ENCODE peak calls at places on chromosomes 7 and 10, in six cellular contexts. T, E, X, A, Y and F are unnamed samples.

GRCh38 chr7:149459201-149459539 is 1.7 kb downstream of the ZNF777 start:
- DNase-seq in T (no peak), E (no peak), X (no peak), A (no peak), Y (no peak), F (no peak)

GRCh38 chr7:101900103-101900502 is 82.7 kb downstream of the CUX1 start:
- DNase-seq in T (no peak), E (peak; percentile 78), X (no peak), A (no peak), Y (no peak), F (no peak)

GRCh38 chr7:40833541-40834234 is 698.9 kb downstream of the SUGCT start:
- DNase-seq in T (no peak), E (no peak), X (no peak), A (no peak), Y (no peak), F (no peak)

GRCh38 chr7:131235489-131236317 is 92.0 kb upstream of the MKLN1 start:
- DNase-seq in T (peak; percentile 16), E (peak; percentile 79), X (no peak), A (no peak), Y (no peak), F (no peak)

GRCh38 chr10:108970016-108970415 is 953.3 kb downstream of the XPNPEP1 start:
- DNase-seq in T (no peak), E (no peak), X (peak; percentile 4), A (peak; percentile 46), Y (no peak), F (no peak)

GRCh38 chr7:55517191-55517633 is 55.1 kb downstream of the VOPP1 start:
- DNase-seq in T (no peak), E (no peak), X (no peak), A (no peak), Y (peak; percentile 79), F (no peak)

GRCh38 chr10:128150045-128150493 is 23.8 kb upstream of the MKI67 start:
- DNase-seq in T (no peak), E (peak; percentile 99), X (peak; percentile 91), A (peak; percentile 92), Y (no peak), F (peak; percentile 62)

GRCh38 chr10:66378117-66378876 is 547.5 kb upstream of the LRRTM3 start:
- DNase-seq in T (no peak), E (no peak), X (no peak), A (no peak), Y (no peak), F (peak; percentile 7)

GRCh38 chr7:16905300-16906044 is 23.7 kb upstream of the AGR3 start:
- DNase-seq in T (peak; percentile 52), E (no peak), X (no peak), A (no peak), Y (no peak), F (no peak)

GRCh38 chr10:27413387-27413786 is 90.7 kb upstream of the RAB18 start:
- DNase-seq in T (no peak), E (no peak), X (no peak), A (no peak), Y (no peak), F (no peak)

GRCh38 chr10:46540412-46541016 is 15.9 kb downstream of the GPRIN2 start:
- DNase-seq in T (no peak), E (no peak), X (no peak), A (no peak), Y (no peak), F (no peak)

GRCh38 chr10:46538155-46538554 is 18.3 kb downstream of the GPRIN2 start:
- DNase-seq in T (no peak), E (no peak), X (no peak), A (no peak), Y (no peak), F (no peak)

GRCh38 chr10:46538723-46539426 is 17.6 kb downstream of the GPRIN2 start:
- DNase-seq in T (no peak), E (no peak), X (no peak), A (no peak), Y (no peak), F (no peak)

GRCh38 chr10:46541017-46541661 is 15.3 kb downstream of the GPRIN2 start:
- DNase-seq in T (no peak), E (peak; percentile 84), X (peak; percentile 95), A (peak; percentile 97), Y (no peak), F (no peak)

DNA sequence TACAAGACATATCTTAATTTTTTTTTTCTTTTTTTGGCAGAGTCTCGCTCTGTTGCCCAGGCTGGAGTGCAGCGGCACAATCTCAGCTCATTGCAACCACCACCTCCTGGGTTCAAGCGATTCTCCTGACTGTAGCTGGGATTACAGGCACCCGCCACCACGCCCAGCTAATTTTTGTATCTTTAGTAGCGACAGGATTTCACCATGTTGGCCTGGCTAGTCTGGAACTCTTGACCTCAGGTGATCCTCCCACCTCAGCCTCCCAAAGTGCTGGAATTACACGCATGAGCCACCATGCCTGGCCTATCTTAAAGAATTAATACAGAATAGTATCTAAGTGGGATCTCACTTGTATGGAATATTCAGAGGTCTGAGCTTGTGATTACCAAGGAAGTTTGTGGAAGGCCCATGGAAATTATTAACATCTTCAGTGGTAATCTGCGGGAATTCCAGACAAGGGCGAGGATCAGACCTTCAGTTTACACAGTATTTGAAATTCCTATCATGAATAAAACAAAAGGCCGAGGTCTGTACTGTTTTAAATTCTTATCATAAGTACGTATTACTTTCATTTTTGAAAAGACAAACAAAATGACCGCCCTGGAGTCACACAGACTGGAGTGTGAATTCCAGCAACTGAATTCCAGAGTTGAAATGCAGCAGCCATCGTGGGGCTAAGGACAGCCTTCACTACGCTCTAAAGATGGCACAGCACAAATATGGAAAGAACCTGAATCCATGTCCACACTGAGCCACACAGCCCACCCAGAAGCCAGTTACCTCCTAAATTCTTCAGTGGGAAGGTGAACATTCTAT is 16.7 kb downstream of the GPRIN2 start:
- DNase-seq in T (peak; percentile 86), E (no peak), X (no peak), A (no peak), Y (no peak), F (no peak)
- TF ChIP-seq GABPA in T (no peak), E (no peak), X (no peak), A (no peak), Y (no peak), F (no peak)

DNA sequence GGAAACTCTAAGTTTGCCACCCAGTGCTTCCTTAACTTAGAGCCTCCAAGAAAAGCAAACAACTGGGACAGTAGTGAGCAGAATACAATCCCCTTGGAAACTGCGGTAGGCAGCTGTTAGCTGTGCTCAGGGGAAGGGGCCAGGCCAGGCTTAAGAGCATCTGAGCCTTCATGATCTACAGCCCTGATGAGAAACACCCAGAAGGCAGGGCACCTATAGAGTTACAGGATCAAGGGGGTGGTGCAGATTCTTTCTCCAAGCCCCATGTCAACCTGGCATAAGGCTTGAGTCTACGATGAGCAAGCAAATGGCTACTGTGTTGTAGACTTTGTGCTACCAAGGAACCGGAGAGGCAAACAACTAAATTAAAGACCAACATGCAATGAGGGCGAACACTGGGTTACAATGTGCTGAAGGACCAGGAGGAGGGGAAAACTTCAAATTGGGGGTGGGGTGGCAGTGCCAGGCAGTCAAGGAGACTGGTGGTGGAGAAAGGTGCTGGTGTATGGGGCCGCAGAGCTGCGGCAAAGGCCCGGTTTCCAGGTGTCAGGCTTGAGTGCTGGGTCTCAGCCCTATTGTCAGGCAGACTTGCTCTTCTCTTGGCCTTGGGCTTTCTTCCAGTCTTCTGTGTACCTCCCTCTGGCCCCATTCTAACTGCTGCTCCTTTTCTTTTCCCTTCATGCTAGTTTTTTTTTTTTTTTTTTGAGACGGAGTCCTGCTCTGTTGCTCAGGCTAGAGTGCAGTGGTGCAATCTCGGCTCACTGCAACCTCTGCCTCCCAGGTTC is 51.1 kb downstream of the POLR3A start:
- DNase-seq in T (no peak), E (no peak), X (no peak), A (no peak), Y (no peak), F (no peak)
- TF ChIP-seq CTCF in T (no peak), E (no peak), X (no peak), A (no peak), Y (no peak), F (no peak)

GRCh38 chr10:63722537-63722936 is 201.3 kb downstream of the REEP3 start:
- DNase-seq in T (no peak), E (peak; percentile 63), X (no peak), A (no peak), Y (no peak), F (no peak)
- TF ChIP-seq POLR2AphosphoS5 in T (no peak), E (no peak), X (no peak), A (no peak), Y (no peak), F (no peak)

GRCh38 chr7:80949449-80949848 is 30.6 kb upstream of the SEMA3C start:
- DNase-seq in T (no peak), E (no peak), X (no peak), A (no peak), Y (no peak), F (no peak)
- TF ChIP-seq GABPA in T (no peak), E (no peak), X (no peak), A (no peak), Y (no peak), F (no peak)

DNA sequence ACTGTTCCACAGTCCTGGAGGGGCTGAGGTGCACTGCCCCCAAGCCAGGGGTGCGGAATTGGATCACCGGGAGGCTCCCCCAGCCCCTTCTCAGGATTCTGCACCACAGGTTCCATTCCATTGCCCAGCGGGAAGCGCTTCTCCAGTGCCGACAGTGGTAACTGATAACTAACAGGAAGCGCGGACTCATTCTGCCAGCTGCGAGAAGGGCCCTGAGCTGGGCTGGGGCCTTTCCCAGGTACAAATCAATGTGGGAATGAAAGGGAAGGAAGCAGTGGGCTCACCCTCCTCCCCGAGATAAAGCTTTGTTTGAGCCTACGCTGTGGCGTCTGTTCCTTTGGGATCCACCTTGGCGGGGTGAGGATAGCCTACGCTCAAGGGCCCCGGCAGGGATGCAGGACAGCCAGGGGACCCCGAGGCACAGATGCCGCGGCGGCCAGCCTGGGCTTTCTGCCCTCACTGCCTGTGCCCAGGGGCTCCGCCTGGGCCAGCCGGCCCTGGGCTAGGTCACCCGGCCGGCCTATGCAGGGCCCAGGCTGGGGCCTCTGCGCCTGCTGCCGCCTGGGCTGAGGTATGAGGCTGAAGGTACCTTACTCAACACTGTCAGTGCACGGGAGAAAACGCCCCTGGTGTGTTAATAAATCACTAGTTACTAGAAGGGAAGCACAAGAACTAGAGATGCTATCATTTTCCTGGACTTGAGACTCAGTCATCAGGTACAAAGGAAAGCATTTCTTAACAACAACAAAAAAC is 39.4 kb downstream of the EN2 start:
- DNase-seq in T (no peak), E (no peak), X (no peak), A (peak; percentile 47), Y (no peak), F (no peak)
- TF ChIP-seq CTCF in T (no peak), E (no peak), X (no peak), A (no peak), Y (no peak), F (no peak)

DNA sequence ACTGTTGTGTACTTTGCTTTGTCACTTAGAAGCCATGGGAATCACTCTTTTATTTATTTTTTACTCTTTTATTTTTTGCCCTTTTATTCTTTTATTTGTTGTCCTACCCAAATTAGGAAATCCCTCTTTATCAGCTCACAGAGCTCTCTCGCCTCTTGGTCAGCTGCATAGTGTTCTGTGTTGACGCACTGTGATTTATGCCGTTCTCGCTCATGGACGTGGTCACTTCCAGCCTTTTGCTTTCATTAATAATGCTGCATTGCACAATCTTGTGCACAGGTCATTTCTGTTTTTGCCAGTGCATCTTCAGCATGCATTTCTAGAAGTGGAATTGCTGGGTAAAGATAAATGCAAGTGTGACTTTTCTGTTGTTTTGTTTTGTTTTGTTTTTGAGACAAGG is 42.3 kb downstream of the FBH1 start:
- DNase-seq in T (no peak), E (no peak), X (no peak), A (no peak), Y (no peak), F (no peak)
- TF ChIP-seq POLR2AphosphoS5 in T (no peak), E (no peak), X (no peak), A (no peak), Y (no peak), F (no peak)